ENCODE peak calls at places on chromosomes 16 and 17, in five cellular contexts. M is heart left ventricle, I is adrenal gland, P is body of pancreas, A is A549. K is an unnamed sample.

GRCh38 chr17:9875441-9875840 is 29.6 kb downstream of the RCVRN start:
- DNase-seq in M (no peak), I (peak; percentile 8), P (peak; percentile 38), A (no peak), K (no peak)

GRCh38 chr16:20904507-20905079 is 4.0 kb downstream of the LYRM1 start:
- DNase-seq in M (no peak), I (peak; percentile 9), P (peak; percentile 46), A (no peak), K (no peak)

GRCh38 chr16:11557811-11558210 is 28.9 kb downstream of the LITAF start:
- DNase-seq in M (peak; percentile 36), I (no peak), P (no peak), A (no peak), K (no peak)

GRCh38 chr16:27369806-27370205 is 32.2 kb upstream of the IL21R start:
- DNase-seq in M (no peak), I (peak; percentile 49), P (no peak), A (no peak), K (no peak)

GRCh38 chr17:79619636-79620206 is 8.9 kb upstream of the RBFOX3 start:
- DNase-seq in M (peak; percentile 7), I (no peak), P (no peak), A (no peak), K (peak; percentile 26)

GRCh38 chr17:46883871-46884270 is 32.5 kb downstream of the WNT9B start:
- DNase-seq in M (no peak), I (no peak), P (no peak), A (no peak), K (no peak)

GRCh38 chr17:70629902-70630301 is 460.6 kb downstream of the KCNJ2 start:
- DNase-seq in M (no peak), I (no peak), P (no peak), A (peak; percentile 24), K (no peak)

GRCh38 chr17:63399856-63400255 is 46.2 kb downstream of the CYB561 start:
- DNase-seq in M (peak; percentile 85), I (peak; percentile 21), P (peak; percentile 48), A (no peak), K (no peak)

GRCh38 chr16:66103245-66103644 is 263.2 kb upstream of the CDH5 start:
- DNase-seq in M (no peak), I (no peak), P (no peak), A (no peak), K (no peak)

GRCh38 chr17:33819539-33819938 is 435.5 kb upstream of the CCL2 start:
- DNase-seq in M (no peak), I (no peak), P (no peak), A (no peak), K (no peak)

GRCh38 chr17:7380321-7380720 is 568 bp upstream of the TNK1 start:
- DNase-seq in M (peak; percentile 76), I (peak; percentile 78), P (peak; percentile 76), A (no peak), K (peak; percentile 71)

GRCh38 chr16:85570735-85571562 is 42.2 kb upstream of the GSE1 start:
- DNase-seq in M (no peak), I (peak; percentile 57), P (peak; percentile 56), A (no peak), K (peak; percentile 63)

GRCh38 chr16:212999-213398 is 16.2 kb downstream of the LUC7L start:
- DNase-seq in M (no peak), I (no peak), P (no peak), A (no peak), K (no peak)

GRCh38 chr16:65895906-65896305 is 470.6 kb upstream of the CDH5 start:
- DNase-seq in M (no peak), I (no peak), P (no peak), A (no peak), K (no peak)

GRCh38 chr17:77834170-77835115 is 124.1 kb upstream of the TNRC6C start:
- DNase-seq in M (peak; percentile 83), I (peak; percentile 87), P (peak; percentile 60), A (peak; percentile 99), K (peak; percentile 51)

GRCh38 chr16:30527635-30528178 is 1.3 kb upstream of the ZNF768 start:
- DNase-seq in M (no peak), I (no peak), P (peak; percentile 46), A (no peak), K (no peak)

GRCh38 chr16:86216591-86216990 is 293.7 kb upstream of the FOXF1 start:
- DNase-seq in M (no peak), I (no peak), P (no peak), A (no peak), K (no peak)

GRCh38 chr16:11205754-11206459 is 50.1 kb downstream of the SOCS1 start:
- DNase-seq in M (no peak), I (peak; percentile 24), P (peak; percentile 46), A (no peak), K (peak; percentile 74)

GRCh38 chr16:6484121-6484520 is 848.5 kb upstream of the RBFOX1 start:
- DNase-seq in M (no peak), I (no peak), P (no peak), A (no peak), K (no peak)

GRCh38 chr17:69268442-69269068 is 39.9 kb upstream of the ABCA10 start:
- DNase-seq in M (no peak), I (no peak), P (no peak), A (no peak), K (peak; percentile 42)

GRCh38 chr17:29155235-29155965 is 24.8 kb downstream of the MYO18A start:
- DNase-seq in M (peak; percentile 78), I (peak; percentile 63), P (peak; percentile 76), A (peak; percentile 90), K (peak; percentile 91)

GRCh38 chr17:17783121-17783824 is 53.5 kb downstream of the SREBF1 start:
- DNase-seq in M (peak; percentile 82), I (peak; percentile 72), P (peak; percentile 80), A (no peak), K (peak; percentile 88)

GRCh38 chr17:74759941-74760340 is 11.5 kb downstream of the NHERF1 start:
- DNase-seq in M (no peak), I (no peak), P (peak; percentile 75), A (no peak), K (no peak)

GRCh38 chr16:67857547-67858233 is 10.2 kb upstream of the CENPT start:
- DNase-seq in M (peak; percentile 91), I (peak; percentile 90), P (peak; percentile 89), A (peak; percentile 96), K (peak; percentile 86)

GRCh38 chr17:65474658-65475057 is 86.8 kb downstream of the AXIN2 start:
- DNase-seq in M (no peak), I (no peak), P (no peak), A (no peak), K (no peak)

GRCh38 chr17:2042355-2042929 is 620 bp downstream of the OVCA2 start:
- DNase-seq in M (no peak), I (peak; percentile 49), P (no peak), A (peak; percentile 55), K (no peak)

GRCh38 chr16:88762941-88763340 is 22.1 kb downstream of the PIEZO1 start:
- DNase-seq in M (no peak), I (no peak), P (no peak), A (no peak), K (peak; percentile 75)
- H3K4me1 ChIP-seq in M (peaks cover 10% of the 10 kb centered on the region), I (no peaks in the 10 kb centered on the region), P (peaks cover 85% of the 10 kb centered on the region), A (peaks cover 33% of the 10 kb centered on the region), K (peaks cover 50% of the 10 kb centered on the region)

GRCh38 chr17:45248132-45248936 is 13.6 kb downstream of the SPATA32 start:
- DNase-seq in M (no peak), I (peak; percentile 38), P (peak; percentile 55), A (peak; percentile 81), K (no peak)
- TF ChIP-seq POLR2A in M (no peak), I (no peak), P (no peak), A (peak; percentile 20), K (no peak)

GRCh38 chr16:17970816-17971291 is 365.7 kb downstream of the NPIPA8 start:
- DNase-seq in M (no peak), I (no peak), P (peak; percentile 24), A (no peak), K (no peak)
- TF ChIP-seq CTCF in M (no peak), I (peak; percentile 25), P (no peak), A (no peak), K (peak; percentile 9)

DNA sequence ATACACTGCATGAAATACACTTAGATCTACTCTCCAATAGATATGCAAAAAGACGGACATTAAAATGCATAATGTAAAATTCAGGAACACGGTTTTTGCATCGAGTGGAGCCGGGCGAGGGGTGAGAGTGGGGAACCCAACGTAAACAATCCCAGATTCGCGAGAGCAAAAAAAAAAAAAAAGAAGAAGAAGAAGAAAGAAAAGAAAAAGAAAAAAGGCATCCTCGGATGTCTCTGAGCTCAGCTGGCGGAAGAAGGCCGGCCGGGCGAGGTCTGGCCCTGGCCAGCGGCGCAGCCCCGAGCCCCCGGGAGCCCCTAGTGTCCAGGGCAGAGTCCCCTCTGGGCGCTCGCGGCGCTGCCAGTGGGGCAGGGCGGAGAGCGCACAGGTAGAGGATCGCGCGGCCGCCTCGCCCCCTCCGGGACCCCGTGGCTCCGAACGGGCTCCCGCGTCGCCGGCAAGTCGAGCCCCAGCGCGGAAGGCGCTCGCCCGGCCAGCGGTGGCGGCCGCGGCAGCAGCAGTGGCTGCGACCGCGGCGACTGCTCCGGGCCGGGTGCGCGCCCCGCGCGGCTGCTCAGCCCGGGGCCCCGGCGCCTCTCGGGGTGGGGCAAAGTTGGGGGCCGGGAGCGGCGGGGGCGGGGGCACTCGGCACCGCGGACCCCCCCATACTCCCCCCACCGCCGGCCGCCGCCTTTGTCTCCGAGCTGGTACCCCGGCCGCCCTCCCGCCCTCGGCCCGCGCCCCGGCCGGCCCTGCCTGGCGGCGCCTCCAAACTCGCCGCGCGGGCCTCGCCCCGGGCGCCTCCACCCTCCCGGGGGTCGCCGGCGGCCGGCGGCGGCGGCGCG is 9.7 kb upstream of the ZFHX3 start:
- DNase-seq in M (peak; percentile 46), I (peak; percentile 42), P (no peak), A (no peak), K (peak; percentile 60)
- H3K4me1 ChIP-seq in M (peaks cover 5% of the 10 kb centered on the region), I (peaks cover 46% of the 10 kb centered on the region), P (peaks cover 50% of the 10 kb centered on the region), A (peaks cover 47% of the 10 kb centered on the region), K (peaks cover 30% of the 10 kb centered on the region)